ENCODE peak calls at places on chromosomes 11 and 22, in nine cellular contexts. Q is heart right ventricle, W is upper lobe of left lung, J is AG04449, B is psoas muscle, V is AG09309, D is AG10803, S is mammary epithelial cell, X is Peyer's patch. K is an unnamed sample.
A peak's percentile ranks its signal among the peaks of the same experiment; 100 is the strongest.

GRCh38 chr11:108866781-108867180 is 201.9 kb downstream of the DDX10 start:
- DNase-seq in X (no peak), Q (no peak), J (no peak), D (no peak), V (no peak), S (no peak), W (no peak), B (no peak), K (no peak)

GRCh38 chr11:17642980-17643379 is 76.4 kb upstream of the MYOD1 start:
- DNase-seq in X (no peak), W (no peak), D (no peak), V (no peak), Q (no peak), J (no peak), S (no peak), B (no peak), K (no peak)

GRCh38 chr11:73200256-73200655 is 17.8 kb upstream of the P2RY2 start:
- DNase-seq in Q (no peak), B (no peak), D (no peak), X (no peak), S (no peak), J (no peak), W (peak; percentile 45), V (no peak), K (no peak)

GRCh38 chr22:45328822-45329535 is 19.2 kb downstream of the FAM118A start:
- DNase-seq in J (no peak), D (peak; percentile 31), V (no peak), X (peak; percentile 63), Q (no peak), S (no peak), W (no peak), B (peak; percentile 70), K (peak; percentile 22)

GRCh38 chr11:33899383-33900037 is 7.6 kb upstream of the LMO2 start:
- DNase-seq in Q (peak; percentile 88), V (peak; percentile 29), S (peak; percentile 62), B (peak; percentile 81), W (peak; percentile 68), J (no peak), X (peak; percentile 78), D (peak; percentile 79), K (peak; percentile 75)

GRCh38 chr11:17558025-17558780 is 11.1 kb downstream of the OTOG start:
- DNase-seq in Q (no peak), S (no peak), X (peak; percentile 21), J (no peak), B (no peak), W (peak; percentile 16), D (no peak), V (no peak), K (no peak)

GRCh38 chr11:23632293-23632692 is 772.0 kb upstream of the CCDC179 start:
- DNase-seq in S (no peak), D (no peak), V (no peak), J (no peak), B (no peak), W (no peak), X (no peak), Q (no peak), K (no peak)

GRCh38 chr11:18617688-18618340 is 16.3 kb downstream of the SPTY2D1 start:
- DNase-seq in X (no peak), V (peak; percentile 32), W (no peak), S (no peak), J (no peak), B (no peak), Q (no peak), D (peak; percentile 58), K (no peak)

GRCh38 chr11:91093141-91093540 is 870.3 kb upstream of the CHORDC1 start:
- DNase-seq in X (no peak), W (no peak), J (no peak), B (no peak), V (no peak), Q (no peak), S (no peak), D (no peak), K (no peak)

GRCh38 chr11:115645631-115646271 is 141.5 kb upstream of the CADM1 start:
- DNase-seq in J (no peak), Q (peak; percentile 72), S (no peak), D (no peak), X (no peak), B (no peak), W (no peak), V (no peak), K (no peak)

GRCh38 chr22:36417281-36417686 is 29.5 kb upstream of the MYH9 start:
- DNase-seq in D (peak; percentile 53), W (peak; percentile 85), S (peak; percentile 96), B (no peak), V (no peak), J (no peak), Q (no peak), X (peak; percentile 88), K (no peak)

GRCh38 chr11:83827940-83828554 is 541.9 kb upstream of the CCDC90B start:
- DNase-seq in D (peak; percentile 44), J (no peak), B (no peak), X (no peak), Q (no peak), V (no peak), S (no peak), W (no peak), K (no peak)

GRCh38 chr11:34149786-34150185 is 44.4 kb downstream of the NAT10 start:
- DNase-seq in X (no peak), J (no peak), Q (no peak), W (no peak), S (no peak), B (no peak), D (peak; percentile 18), V (no peak), K (no peak)

GRCh38 chr11:86741489-86742435 is 58.6 kb upstream of the PRSS23 start:
- DNase-seq in X (no peak), J (peak; percentile 69), S (peak; percentile 89), D (peak; percentile 77), V (no peak), Q (no peak), B (no peak), W (no peak), K (no peak)

GRCh38 chr11:1508986-1509385 is 22.4 kb upstream of the MOB2 start:
- DNase-seq in J (no peak), D (no peak), W (no peak), B (no peak), X (no peak), S (no peak), Q (no peak), V (no peak), K (peak; percentile 36)

GRCh38 chr11:126282361-126282741 is 542 bp upstream of the TIRAP start:
- DNase-seq in J (no peak), X (peak; percentile 57), B (peak; percentile 56), D (peak; percentile 47), V (no peak), S (peak; percentile 17), W (peak; percentile 43), Q (peak; percentile 48), K (peak; percentile 51)

GRCh38 chr22:24411256-24412004 is 16.0 kb upstream of the ADORA2A start:
- DNase-seq in W (no peak), V (no peak), J (no peak), X (peak; percentile 43), Q (no peak), D (no peak), S (no peak), B (no peak), K (peak; percentile 20)

GRCh38 chr11:2912498-2912897 is 16.7 kb downstream of the PHLDA2 start:
- DNase-seq in V (no peak), S (peak; percentile 96), J (peak; percentile 34), W (peak; percentile 97), Q (no peak), B (no peak), D (peak; percentile 52), X (peak; percentile 94), K (no peak)

GRCh38 chr22:36540867-36541642 is 12.1 kb upstream of the EIF3D start:
- DNase-seq in V (no peak), X (no peak), Q (no peak), B (no peak), D (peak; percentile 51), W (no peak), J (no peak), S (peak; percentile 24), K (no peak)

GRCh38 chr11:2303627-2304155 is 1.9 kb downstream of the TSPAN32 start:
- DNase-seq in J (no peak), V (no peak), D (no peak), Q (peak; percentile 75), W (no peak), B (no peak), S (no peak), X (peak; percentile 43), K (peak; percentile 12)

GRCh38 chr11:6258571-6258998 is 1.1 kb upstream of the CCKBR start:
- DNase-seq in X (no peak), V (no peak), W (no peak), B (no peak), D (no peak), S (no peak), J (no peak), Q (no peak), K (no peak)
- H3K4me3 ChIP-seq in X (no peak overlapping the region), V (no peak overlapping the region), W (peak overlapping the region; percentile 51), B (peak overlapping the region; percentile 59), D (no peak overlapping the region), S (no peak overlapping the region), J (no peak overlapping the region), Q (peak overlapping the region; percentile 37), K (peak overlapping the region; percentile 64)

DNA sequence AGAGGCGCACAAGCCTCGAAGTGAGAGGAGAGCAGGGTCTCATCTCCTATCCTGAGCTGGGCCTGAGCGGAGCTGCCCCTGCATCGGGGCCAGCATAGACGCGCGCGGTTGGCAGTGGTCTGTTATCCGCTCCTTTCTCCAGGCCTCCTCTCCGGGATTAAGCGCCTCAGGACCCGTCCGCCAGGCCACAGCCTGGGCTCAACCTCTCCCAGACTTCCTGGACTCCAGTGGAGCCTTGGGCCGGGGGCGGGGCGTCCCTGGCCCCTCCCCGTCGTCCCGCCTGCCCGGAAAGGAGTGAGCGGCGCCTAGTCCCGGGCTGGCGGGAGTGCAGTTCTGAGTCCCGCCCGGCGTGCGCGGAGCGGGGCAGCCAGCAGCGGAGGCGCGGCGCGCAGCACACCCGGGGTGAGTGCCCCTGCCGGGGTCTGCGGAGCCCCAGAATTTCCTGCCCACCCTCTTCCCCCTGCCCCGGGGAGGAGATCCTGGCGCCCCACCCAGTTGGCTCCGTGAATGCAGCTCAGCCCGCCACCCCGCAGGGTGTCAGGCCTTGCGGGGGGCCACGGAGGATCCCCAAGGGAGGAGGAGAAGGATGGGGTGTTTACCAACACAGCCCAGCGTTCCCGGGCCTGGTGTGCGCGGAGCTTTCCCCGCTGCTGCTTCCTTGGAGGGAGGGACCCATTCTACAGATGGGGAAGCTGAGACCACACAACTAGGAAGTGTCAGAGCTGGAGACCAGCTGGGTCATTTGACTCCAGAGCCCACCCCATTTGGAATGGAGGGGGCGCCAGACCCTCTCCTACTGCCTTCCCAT is at the start of gene TCIRG1:
- DNase-seq in Q (peak; percentile 91), W (peak; percentile 95), D (peak; percentile 80), V (no peak), B (peak; percentile 90), S (peak; percentile 59), X (peak; percentile 94), J (no peak), K (no peak)
- TF ChIP-seq CTCF in Q (no peak), W (peak; percentile 52), D (no peak), V (no peak), B (no peak), S (no peak), X (no peak), J (no peak), K (no peak)

GRCh38 chr11:102269927-102270326 is 47.4 kb upstream of the BIRC3 start:
- DNase-seq in S (peak; percentile 95), J (no peak), V (no peak), W (no peak), B (no peak), D (peak; percentile 31), X (no peak), Q (no peak), K (no peak)
- H3K4me3 ChIP-seq in S (no peak overlapping the region), J (no peak overlapping the region), V (no peak overlapping the region), W (no peak overlapping the region), B (no peak overlapping the region), D (no peak overlapping the region), X (no peak overlapping the region), Q (no peak overlapping the region), K (no peak overlapping the region)

GRCh38 chr22:21001601-21002325 is at the start of gene THAP7:
- DNase-seq in B (peak; percentile 99), Q (peak; percentile 96), D (peak; percentile 93), V (peak; percentile 70), X (peak; percentile 99), S (peak; percentile 94), W (peak; percentile 97), J (peak; percentile 65), K (peak; percentile 97)
- TF ChIP-seq CTCF in B (no peak), Q (no peak), D (no peak), V (no peak), X (no peak), S (no peak), W (no peak), J (no peak), K (peak; percentile 42)